ENCODE peak calls at places on chromosomes 2 and 18, in five cellular contexts. H, E, G, L and Y are unnamed samples.

GRCh38 chr2:163701399-163702195 is 34.2 kb downstream of the FIGN start:
- DNase-seq in H (peak; percentile 6), L (no peak), E (no peak), G (no peak), Y (no peak)

GRCh38 chr2:222301296-222301997 is 2.6 kb upstream of the PAX3 start:
- DNase-seq in H (no peak), G (no peak), L (no peak), E (no peak), Y (no peak)

GRCh38 chr18:58687871-58688308 is 16.6 kb downstream of the MALT1 start:
- DNase-seq in H (no peak), E (no peak), L (no peak), G (no peak), Y (no peak)

GRCh38 chr2:11829947-11830707 is 83.7 kb downstream of the LPIN1 start:
- DNase-seq in E (peak; percentile 6), H (peak; percentile 98), G (peak; percentile 68), L (peak; percentile 54), Y (peak; percentile 82)

GRCh38 chr2:11446733-11447248 is 19.2 kb downstream of the E2F6 start:
- DNase-seq in L (peak; percentile 49), E (no peak), G (peak; percentile 52), H (peak; percentile 67), Y (peak; percentile 23)

GRCh38 chr2:197803033-197803444 is 1.4 kb upstream of the PLCL1 start:
- DNase-seq in G (peak; percentile 38), H (peak; percentile 63), L (no peak), E (no peak), Y (no peak)

GRCh38 chr2:46460241-46460921 is 19.0 kb upstream of the TMEM247 start:
- DNase-seq in E (no peak), H (no peak), G (peak; percentile 59), L (no peak), Y (no peak)

GRCh38 chr18:79510731-79511141 is 115.0 kb downstream of the NFATC1 start:
- DNase-seq in G (no peak), H (no peak), L (peak; percentile 37), E (no peak), Y (no peak)

GRCh38 chr2:70959271-70959761 is 19.1 kb upstream of the ANKRD53 start:
- DNase-seq in H (no peak), E (no peak), G (no peak), L (peak; percentile 20), Y (no peak)

GRCh38 chr2:37550197-37550596 is 121.2 kb downstream of the CDC42EP3 start:
- DNase-seq in L (no peak), H (no peak), G (no peak), E (no peak), Y (no peak)

GRCh38 chr2:138267161-138267901 is 234.2 kb upstream of the SPOPL start:
- DNase-seq in G (no peak), E (no peak), L (no peak), H (peak; percentile 88), Y (no peak)

GRCh38 chr2:149219853-149220252 is 110.5 kb upstream of the LYPD6 start:
- DNase-seq in H (no peak), G (no peak), L (no peak), E (no peak), Y (no peak)

GRCh38 chr2:170679607-170680079 is 35.5 kb upstream of the SP5 start:
- DNase-seq in L (no peak), E (no peak), H (no peak), G (no peak), Y (no peak)

GRCh38 chr2:80073134-80073561 is 231.4 kb downstream of the LRRTM1 start:
- DNase-seq in H (peak; percentile 73), G (peak; percentile 48), L (no peak), E (no peak), Y (peak; percentile 9)

GRCh38 chr18:47964086-47964485 is 33.6 kb upstream of the SMAD2 start:
- DNase-seq in G (no peak), L (no peak), H (no peak), E (no peak), Y (no peak)

GRCh38 chr2:9974344-9974743 is 22.9 kb downstream of the GRHL1 start:
- DNase-seq in G (no peak), E (no peak), H (peak; percentile 49), L (no peak), Y (no peak)

GRCh38 chr2:217643814-217644301 is 358.9 kb downstream of the TNS1 start:
- DNase-seq in L (no peak), E (no peak), G (no peak), H (no peak), Y (no peak)

GRCh38 chr2:179129574-179130238 is 79.8 kb upstream of the CCDC141 start:
- DNase-seq in E (no peak), G (peak; percentile 5), H (peak; percentile 10), L (no peak), Y (no peak)

GRCh38 chr2:129490666-129491065 is 488.8 kb upstream of the RAB6C start:
- DNase-seq in H (no peak), G (no peak), L (no peak), E (no peak), Y (no peak)

GRCh38 chr2:222174450-222174849 is 124.3 kb downstream of the PAX3 start:
- DNase-seq in E (no peak), H (no peak), G (no peak), L (no peak), Y (no peak)

GRCh38 chr2:60552851-60553495 is 481 bp downstream of the BCL11A start:
- DNase-seq in H (no peak), G (no peak), L (no peak), E (no peak), Y (no peak)

GRCh38 chr2:60550151-60550983 is 3.1 kb downstream of the BCL11A start:
- DNase-seq in L (peak; percentile 75), H (peak; percentile 82), E (peak; percentile 36), G (peak; percentile 90), Y (no peak)

GRCh38 chr2:60552096-60552850 is 1.2 kb downstream of the BCL11A start:
- DNase-seq in E (no peak), G (peak; percentile 44), L (no peak), H (no peak), Y (no peak)

GRCh38 chr2:60550984-60551240 is 2.5 kb downstream of the BCL11A start:
- DNase-seq in L (no peak), G (no peak), H (no peak), E (no peak), Y (no peak)

GRCh38 chr2:60551241-60552095 is 2.0 kb downstream of the BCL11A start:
- DNase-seq in L (peak; percentile 58), G (peak; percentile 64), E (no peak), H (no peak), Y (no peak)
- TF ChIP-seq POLR2A in L (no peak), G (no peak), E (peak; percentile 4), H (no peak), Y (no peak)

GRCh38 chr2:54723300-54724149 is at the start of gene EML6:
- DNase-seq in L (peak; percentile 99), G (peak; percentile 99), E (peak; percentile 93), H (peak; percentile 98), Y (peak; percentile 98)
- TF ChIP-seq POLR2A in L (peak; percentile 71), G (peak; percentile 84), E (peak; percentile 73), H (peak; percentile 8), Y (peak; percentile 77)

GRCh38 chr2:102620367-102620766 is 1.0 kb downstream of the SLC9A2 start:
- DNase-seq in H (no peak), G (no peak), L (no peak), E (no peak), Y (no peak)
- TF ChIP-seq POLR2A in H (no peak), G (no peak), L (no peak), E (no peak), Y (no peak)

DNA sequence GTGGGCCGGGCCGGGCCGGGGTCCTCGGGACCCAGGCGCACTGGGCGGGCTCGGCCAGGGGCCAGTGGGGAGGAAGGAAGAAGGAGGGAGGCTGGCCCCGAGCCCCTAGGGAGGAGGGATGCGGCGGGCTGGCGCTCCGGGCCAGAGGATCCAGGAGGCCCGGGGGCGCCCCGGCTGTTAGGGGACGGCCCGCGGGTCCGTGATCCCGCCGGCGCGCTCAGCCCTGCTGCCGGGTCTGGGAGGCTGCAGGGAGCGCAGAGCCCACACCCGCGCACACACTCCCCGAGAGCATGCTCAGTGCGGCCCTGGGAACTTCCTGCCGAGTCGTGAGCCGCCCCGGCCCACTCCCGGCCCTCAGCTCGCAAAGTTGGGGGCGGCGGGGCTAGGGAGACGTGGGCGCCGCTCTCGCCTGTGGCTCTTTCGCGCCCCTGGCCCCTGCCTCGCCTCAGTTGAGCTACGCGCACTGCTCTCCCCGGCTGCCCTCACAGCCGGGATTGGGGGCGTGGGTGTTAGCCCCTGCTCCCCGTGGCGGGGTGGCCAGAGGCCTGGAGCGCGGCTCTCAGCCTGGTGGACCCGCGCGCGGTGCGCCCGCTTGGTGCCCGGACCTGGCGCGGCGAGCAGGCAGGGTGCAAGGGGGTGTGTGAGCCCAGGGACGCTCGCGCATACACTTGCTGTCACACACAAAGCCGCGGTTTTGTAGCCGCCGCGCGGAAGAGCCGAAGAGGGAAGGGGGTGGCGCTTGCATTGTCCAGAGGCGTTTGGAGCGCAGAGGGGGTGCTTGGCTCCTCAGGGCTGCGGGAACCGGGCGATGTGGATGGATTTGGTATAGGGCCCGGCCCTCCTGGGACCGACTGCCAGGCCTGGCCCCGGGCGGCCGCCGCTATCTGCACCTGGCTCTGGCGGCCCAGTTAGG is 132.9 kb upstream of the MGAT5 start:
- DNase-seq in H (peak; percentile 71), L (peak; percentile 71), E (no peak), G (peak; percentile 68), Y (peak; percentile 85)
- TF ChIP-seq POLR2A in H (no peak), L (peak; percentile 54), E (peak; percentile 55), G (peak; percentile 62), Y (peak; percentile 60)

DNA sequence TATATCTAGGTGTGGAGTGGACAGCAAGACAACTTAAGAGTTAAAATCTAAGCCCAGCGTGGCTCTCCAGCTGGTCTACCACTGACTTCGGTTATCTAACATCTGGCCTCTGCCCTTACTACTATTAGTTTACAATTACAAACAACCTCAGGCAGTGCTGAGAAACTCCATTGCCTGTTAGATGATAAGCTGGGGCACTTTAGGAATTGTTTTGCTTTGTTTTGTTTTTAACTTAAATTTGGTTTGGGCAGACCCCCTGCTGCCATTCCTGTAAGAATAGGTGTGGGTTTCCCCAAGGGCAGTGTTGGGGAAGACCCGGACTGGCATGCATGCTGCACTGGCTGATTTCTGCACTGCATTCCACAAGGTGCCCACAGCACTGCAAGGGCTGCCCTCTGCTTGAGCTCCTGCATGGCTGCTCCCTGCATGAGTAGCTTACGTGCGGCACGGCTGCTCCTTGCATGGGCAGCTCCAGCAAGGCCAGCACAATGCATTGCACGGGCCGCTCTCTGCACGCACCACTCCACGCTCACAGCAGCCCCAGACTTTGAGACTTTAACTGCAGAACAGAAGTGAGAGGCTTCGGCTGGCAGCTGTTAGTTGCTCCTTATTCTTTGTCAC is 74.2 kb upstream of the SERTAD2 start:
- DNase-seq in H (no peak), L (no peak), G (no peak), E (no peak), Y (no peak)
- TF ChIP-seq POLR2A in H (no peak), L (no peak), G (no peak), E (no peak), Y (no peak)